ENCODE peak calls at places on chromosomes 7 and 10, in ten cellular contexts. P, N, L, V, A, C, I, O, U and X are unnamed samples.

GRCh38 chr10:31770307-31770902 is 158.2 kb downstream of the ARHGAP12 start:
- DNase-seq in P (peak; percentile 42), N (no peak), L (peak; percentile 34), V (peak; percentile 34), A (no peak), C (peak; percentile 76), I (no peak), O (no peak), U (no peak), X (peak; percentile 56)

GRCh38 chr10:84665211-84665610 is 336.8 kb downstream of the CCSER2 start:
- DNase-seq in P (no peak), N (no peak), L (no peak), V (no peak), A (no peak), C (no peak), I (no peak), O (no peak), U (no peak), X (no peak)

GRCh38 chr10:43960477-43960876 is 311.8 kb upstream of the ZNF32 start:
- DNase-seq in P (no peak), N (no peak), L (no peak), V (no peak), A (no peak), C (no peak), I (no peak), O (no peak), U (no peak), X (no peak)

GRCh38 chr7:66886152-66886551 is 34.9 kb upstream of the TMEM248 start:
- DNase-seq in P (no peak), N (no peak), L (no peak), V (peak; percentile 22), A (no peak), C (no peak), I (no peak), O (no peak), U (no peak), X (no peak)

GRCh38 chr10:62594093-62594520 is 210.4 kb upstream of the ADO start:
- DNase-seq in P (peak; percentile 63), N (no peak), L (peak; percentile 53), V (peak; percentile 73), A (no peak), C (peak; percentile 66), I (peak; percentile 52), O (peak; percentile 38), U (peak; percentile 8), X (peak; percentile 44)

GRCh38 chr7:133931053-133931452 is 196.1 kb upstream of the LRGUK start:
- DNase-seq in P (no peak), N (peak; percentile 5), L (no peak), V (peak; percentile 13), A (no peak), C (no peak), I (peak; percentile 13), O (no peak), U (no peak), X (no peak)

GRCh38 chr7:120473352-120473751 is 200.4 kb downstream of the KCND2 start:
- DNase-seq in P (no peak), N (no peak), L (no peak), V (no peak), A (no peak), C (no peak), I (no peak), O (no peak), U (no peak), X (no peak)

GRCh38 chr10:26274391-26274790 is 57.8 kb downstream of the GAD2 start:
- DNase-seq in P (no peak), N (no peak), L (no peak), V (no peak), A (peak; percentile 42), C (no peak), I (no peak), O (no peak), U (peak; percentile 73), X (no peak)

GRCh38 chr7:114658188-114658587 is 243.6 kb downstream of the FOXP2 start:
- DNase-seq in P (peak; percentile 24), N (no peak), L (no peak), V (no peak), A (no peak), C (no peak), I (no peak), O (no peak), U (no peak), X (no peak)

GRCh38 chr7:25187932-25188331 is 40.4 kb downstream of the NPVF start:
- DNase-seq in P (no peak), N (no peak), L (no peak), V (no peak), A (no peak), C (no peak), I (no peak), O (no peak), U (no peak), X (no peak)

GRCh38 chr10:86715156-86715795 is 41.1 kb upstream of the BMPR1A start:
- DNase-seq in P (no peak), N (no peak), L (no peak), V (no peak), A (no peak), C (peak; percentile 33), I (no peak), O (no peak), U (no peak), X (no peak)

GRCh38 chr7:38382627-38383026 is 109.2 kb upstream of the TARP start:
- DNase-seq in P (no peak), N (no peak), L (peak; percentile 52), V (peak; percentile 92), A (no peak), C (no peak), I (peak; percentile 85), O (peak; percentile 21), U (no peak), X (no peak)

GRCh38 chr10:13787015-13787421 is 200.3 kb downstream of the PRPF18 start:
- DNase-seq in P (no peak), N (no peak), L (peak; percentile 85), V (no peak), A (no peak), C (no peak), I (peak; percentile 56), O (peak; percentile 63), U (peak; percentile 52), X (peak; percentile 89)

GRCh38 chr7:28124413-28124812 is 56.2 kb downstream of the JAZF1 start:
- DNase-seq in P (no peak), N (no peak), L (no peak), V (no peak), A (no peak), C (no peak), I (no peak), O (no peak), U (no peak), X (peak; percentile 8)

GRCh38 chr7:24401628-24402593 is 117.9 kb downstream of the NPY start:
- DNase-seq in P (no peak), N (no peak), L (peak; percentile 43), V (peak; percentile 61), A (peak; percentile 11), C (no peak), I (peak; percentile 20), O (peak; percentile 36), U (no peak), X (peak; percentile 31)

GRCh38 chr7:77802557-77803410 is 4.2 kb downstream of the PHTF2 start:
- DNase-seq in P (no peak), N (no peak), L (peak; percentile 16), V (no peak), A (no peak), C (no peak), I (peak; percentile 27), O (no peak), U (no peak), X (peak; percentile 56)

GRCh38 chr7:47938574-47939165 is 9.6 kb downstream of the PKD1L1 start:
- DNase-seq in P (no peak), N (no peak), L (no peak), V (no peak), A (no peak), C (no peak), I (no peak), O (no peak), U (no peak), X (no peak)